ENCODE peak calls at places on chromosomes 1 and 21, in four cellular contexts. M, B, G and H are unnamed samples.

GRCh38 chr1:118785246-118785645 is 202.9 kb downstream of the TBX15 start:
- DNase-seq in M (peak), B (peak), G (no peak), H (no peak)

GRCh38 chr1:10795305-10796021 is 983 bp downstream of the CASZ1 start:
- DNase-seq in M (peak), B (no peak), G (no peak), H (no peak)

GRCh38 chr1:53093451-53093754 is 31.4 kb downstream of the PODN start:
- DNase-seq in M (no peak), B (no peak), G (no peak), H (no peak)

GRCh38 chr1:115530407-115530806 is 111.4 kb upstream of the VANGL1 start:
- DNase-seq in M (peak), B (no peak), G (no peak), H (no peak)

GRCh38 chr1:43822040-43822439 is 111.6 kb upstream of the ARTN start:
- DNase-seq in M (peak), B (no peak), G (peak), H (no peak)

GRCh38 chr1:207644852-207645631 is at the start of gene CR1L:
- DNase-seq in M (peak), B (peak), G (peak), H (peak)

GRCh38 chr1:11475718-11476117 is 3.2 kb upstream of the DISP3 start:
- DNase-seq in M (no peak), B (no peak), G (no peak), H (no peak)

GRCh38 chr1:12085643-12086260 is 22.6 kb downstream of the TNFRSF8 start:
- DNase-seq in M (no peak), B (peak), G (no peak), H (no peak)

GRCh38 chr1:147245586-147246021 is 3.1 kb downstream of the CHD1L start:
- DNase-seq in M (no peak), B (no peak), G (no peak), H (no peak)

GRCh38 chr1:21534674-21535378 is 25.6 kb downstream of the ALPL start:
- DNase-seq in M (peak), B (no peak), G (peak), H (no peak)

GRCh38 chr1:21335750-21336168 is 45.5 kb upstream of the ECE1 start:
- DNase-seq in M (peak), B (no peak), G (peak), H (no peak)

GRCh38 chr1:169508432-169509338 is 22.9 kb upstream of the SLC19A2 start:
- DNase-seq in M (no peak), B (no peak), G (no peak), H (no peak)

GRCh38 chr1:24373044-24373443 is 40.5 kb downstream of the STPG1 start:
- DNase-seq in M (peak), B (no peak), G (no peak), H (no peak)

GRCh38 chr21:34651642-34652041 is 17.2 kb upstream of the CLIC6 start:
- DNase-seq in M (no peak), B (no peak), G (no peak), H (no peak)